ENCODE peak calls at places on chromosomes 12 and 14, in ten cellular contexts. O is astrocyte; D is astrocyte of the spinal cord; Y is CD4-positive, alpha-beta memory T cell; P is left lung; V is upper lobe of right lung; M is foreskin fibroblast; J is fibroblast of the aortic adventitia; Z is right atrium auricular region; B is epithelial cell of esophagus. I is an unnamed sample.
A peak's percentile ranks its signal among the peaks of the same experiment; 100 is the strongest.

GRCh38 chr12:34393086-34393820 is 371.0 kb downstream of the ALG10 start:
- DNase-seq in B (no peak), M (no peak), V (peak; percentile 54), P (peak; percentile 71), D (no peak), O (no peak), Y (no peak), Z (peak; percentile 50), J (no peak), I (no peak)

GRCh38 chr12:45191239-45191638 is 24.7 kb upstream of the ANO6 start:
- DNase-seq in P (no peak), D (peak; percentile 37), Z (no peak), B (peak; percentile 52), Y (no peak), V (no peak), O (peak; percentile 50), J (peak; percentile 33), M (peak; percentile 60), I (no peak)

GRCh38 chr14:89207925-89208328 is 209.1 kb downstream of the FOXN3 start:
- DNase-seq in Y (no peak), P (no peak), M (no peak), B (no peak), O (no peak), D (no peak), Z (no peak), V (no peak), J (no peak), I (no peak)

GRCh38 chr12:67747869-67748760 is 99.6 kb downstream of the DYRK2 start:
- DNase-seq in Z (no peak), V (no peak), Y (no peak), B (peak; percentile 27), M (peak; percentile 75), D (peak; percentile 61), O (peak; percentile 71), J (peak; percentile 65), P (no peak), I (no peak)

GRCh38 chr12:55932546-55932919 is 1.6 kb downstream of the DGKA start:
- DNase-seq in B (peak; percentile 58), J (peak; percentile 40), V (no peak), P (no peak), Y (peak; percentile 61), O (peak; percentile 41), M (peak; percentile 54), Z (no peak), D (peak; percentile 28), I (peak; percentile 55)

GRCh38 chr14:93752980-93753561 is 35.2 kb downstream of the PRIMA1 start:
- DNase-seq in M (no peak), V (no peak), J (no peak), O (no peak), Z (peak; percentile 75), D (no peak), P (no peak), B (no peak), Y (no peak), I (no peak)

GRCh38 chr12:91272456-91273063 is 89.9 kb upstream of the DCN start:
- DNase-seq in D (peak; percentile 85), Z (peak; percentile 76), V (no peak), P (no peak), O (no peak), J (peak; percentile 27), Y (no peak), B (no peak), M (peak; percentile 16), I (no peak)

GRCh38 chr12:28027947-28028724 is 55.6 kb upstream of the PTHLH start:
- DNase-seq in D (no peak), P (no peak), Z (no peak), Y (no peak), V (no peak), B (peak; percentile 34), M (peak; percentile 39), J (no peak), O (peak; percentile 48), I (no peak)

GRCh38 chr12:101697197-101697929 is at the start of gene CHPT1:
- DNase-seq in Y (peak; percentile 73), D (peak; percentile 25), Z (peak; percentile 69), O (peak; percentile 7), J (no peak), P (peak; percentile 94), M (peak; percentile 70), V (peak; percentile 88), B (no peak), I (no peak)

GRCh38 chr12:129614221-129614885 is 289.5 kb downstream of the TMEM132D start:
- DNase-seq in J (no peak), P (no peak), V (no peak), Z (no peak), M (no peak), B (no peak), Y (no peak), O (peak; percentile 79), D (peak; percentile 42), I (no peak)

GRCh38 chr14:23068792-23069412 is 11.6 kb upstream of the CDH24 start:
- DNase-seq in M (peak; percentile 95), V (no peak), P (no peak), O (peak; percentile 78), B (peak; percentile 94), J (peak; percentile 96), Z (peak; percentile 87), D (peak; percentile 92), Y (peak; percentile 78), I (peak; percentile 87)

GRCh38 chr14:23069413-23069806 is 12.1 kb upstream of the CDH24 start:
- DNase-seq in M (peak; percentile 39), V (no peak), O (no peak), B (no peak), Z (no peak), D (no peak), Y (no peak), J (no peak), P (no peak), I (no peak)

GRCh38 chr14:23066855-23067744 is 9.8 kb upstream of the CDH24 start:
- DNase-seq in O (no peak), M (no peak), V (no peak), D (no peak), B (no peak), P (no peak), J (no peak), Y (no peak), Z (peak; percentile 55), I (no peak)

GRCh38 chr14:23066368-23066767 is 9.0 kb upstream of the CDH24 start:
- DNase-seq in Y (no peak), M (no peak), B (no peak), V (no peak), D (no peak), J (no peak), O (no peak), Z (peak; percentile 50), P (no peak), I (no peak)

DNA sequence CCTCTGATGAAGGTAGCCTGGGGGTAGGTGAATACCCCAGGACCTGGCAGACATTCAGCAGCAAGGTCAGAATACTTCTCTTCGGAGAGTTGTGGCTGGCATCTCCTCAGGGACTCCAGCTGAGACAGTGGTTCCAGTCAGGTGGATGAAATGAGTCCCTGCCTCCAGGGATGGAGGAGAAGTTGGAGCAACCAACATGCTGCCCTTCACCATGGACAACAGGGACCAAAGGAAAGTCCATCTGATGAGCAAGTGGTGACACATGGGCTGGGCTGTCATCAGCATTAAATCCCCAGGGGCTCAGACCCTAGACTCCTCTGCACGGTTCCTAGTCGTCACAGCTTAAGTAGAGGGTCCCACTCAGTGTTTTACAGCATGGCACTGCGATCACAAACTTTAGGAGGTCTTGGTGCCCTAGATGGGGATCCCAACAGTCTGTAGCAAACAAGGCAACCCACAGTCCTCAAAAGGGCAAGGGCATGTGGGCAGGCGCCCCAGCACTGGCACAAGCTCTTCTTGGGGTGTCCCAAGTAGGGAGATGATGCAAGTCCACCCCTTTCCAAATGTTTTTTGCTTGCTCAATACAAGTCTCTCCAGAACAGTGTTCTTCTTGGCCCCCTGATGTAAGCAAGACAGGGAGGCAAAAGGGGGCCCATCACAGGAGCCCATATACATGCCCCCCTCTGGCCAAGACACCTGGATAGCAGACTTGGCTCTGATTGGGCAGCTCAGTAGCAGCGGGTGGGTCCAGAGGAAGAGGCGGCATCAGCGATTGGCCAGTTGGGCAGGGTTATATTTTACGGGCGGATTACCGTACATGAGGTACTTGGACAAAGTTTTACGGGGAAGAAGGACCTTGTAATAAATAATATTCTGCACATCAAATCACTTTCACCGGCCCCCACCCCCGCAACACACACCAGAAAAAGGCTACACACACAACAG is 10.8 kb upstream of the CDH24 start:
- DNase-seq in Y (no peak), M (peak; percentile 27), Z (no peak), B (no peak), J (no peak), O (no peak), V (no peak), D (no peak), P (no peak), I (no peak)
- H3K4me3 ChIP-seq in Y (no peak overlapping the region), M (peak overlapping the region; percentile 30), Z (no peak overlapping the region), B (no peak overlapping the region), J (peak overlapping the region; percentile 38), O (peak overlapping the region; percentile 14), V (no peak overlapping the region), D (peak overlapping the region; percentile 8), P (no peak overlapping the region), I (no peak overlapping the region)

DNA sequence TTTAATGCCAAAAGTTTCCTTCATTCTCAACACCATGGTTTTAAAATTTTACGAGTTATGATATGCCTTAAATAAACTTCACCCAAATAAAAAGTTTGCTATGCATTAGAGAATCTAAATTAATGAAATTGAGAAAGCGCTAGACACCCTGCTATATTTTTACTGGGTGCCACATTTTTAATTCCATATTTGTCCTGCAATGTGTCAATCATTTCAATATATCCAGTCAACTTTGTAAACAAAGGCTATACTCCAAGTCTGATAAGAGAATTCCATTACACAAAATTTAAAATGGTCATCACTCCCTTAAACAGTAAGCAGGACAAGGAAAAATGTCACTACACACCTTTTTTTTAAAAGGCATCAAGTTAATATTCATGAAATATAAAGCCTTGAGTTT is 1.9 kb downstream of the PPP1R12A start:
- DNase-seq in Z (no peak), P (no peak), O (no peak), M (no peak), B (no peak), D (no peak), J (no peak), Y (no peak), V (no peak), I (no peak)
- H3K4me3 ChIP-seq in Z (peak overlapping the region; percentile 96), P (peak overlapping the region; percentile 77), O (peak overlapping the region; percentile 99), M (peak overlapping the region; percentile 96), B (peak overlapping the region; percentile 84), D (peak overlapping the region; percentile 91), J (peak overlapping the region; percentile 93), Y (peak overlapping the region; percentile 90), V (peak overlapping the region; percentile 90), I (peak overlapping the region; percentile 91)

GRCh38 chr14:105418269-105419054 is 1.2 kb upstream of the MTA1 start:
- DNase-seq in P (peak; percentile 64), Z (no peak), B (no peak), V (no peak), O (no peak), J (no peak), M (no peak), Y (no peak), D (no peak), I (no peak)
- H3K4me3 ChIP-seq in P (no peak overlapping the region), Z (peak overlapping the region; percentile 62), B (peak overlapping the region; percentile 58), V (peak overlapping the region; percentile 72), O (no peak overlapping the region), J (peak overlapping the region; percentile 80), M (peak overlapping the region; percentile 77), Y (no peak overlapping the region), D (peak overlapping the region; percentile 66), I (peak overlapping the region; percentile 72)

DNA sequence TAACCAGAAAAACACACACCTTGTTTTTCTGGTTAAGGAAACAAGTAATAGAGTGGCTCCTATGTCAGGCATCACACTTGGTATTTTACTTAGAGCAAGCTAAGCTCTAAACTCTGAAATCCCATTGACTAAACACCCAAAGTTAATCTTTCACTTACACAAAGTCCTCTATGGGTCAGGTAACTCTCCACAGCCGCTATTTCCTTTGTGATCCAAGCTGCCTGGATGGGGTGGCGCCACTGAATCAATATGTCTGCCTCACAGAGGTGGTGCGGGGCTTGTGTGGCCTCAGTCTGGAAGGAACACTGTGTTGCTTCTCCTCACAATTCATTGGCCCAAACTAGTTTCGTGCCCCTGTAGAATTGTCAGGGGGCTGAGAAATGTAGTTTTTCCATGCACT is 160.0 kb upstream of the E2F7 start:
- DNase-seq in Z (no peak), M (no peak), O (no peak), D (no peak), B (no peak), J (no peak), Y (no peak), P (no peak), V (no peak), I (no peak)
- H3K4me3 ChIP-seq in Z (no peak overlapping the region), M (no peak overlapping the region), O (no peak overlapping the region), D (no peak overlapping the region), B (no peak overlapping the region), J (no peak overlapping the region), Y (no peak overlapping the region), P (no peak overlapping the region), V (no peak overlapping the region), I (no peak overlapping the region)